ENCODE peak calls at places on chromosomes 1 and 21, in six cellular contexts. V, L, A, S, N and M are unnamed samples.

GRCh38 chr1:218939095-218939494 is 234.6 kb upstream of the LYPLAL1 start:
- DNase-seq in V (no peak), L (no peak), A (no peak), S (no peak), N (no peak), M (no peak)

GRCh38 chr1:228108055-228108690 is 926 bp downstream of the MRPL55 start:
- DNase-seq in V (no peak), L (no peak), A (no peak), S (no peak), N (no peak), M (no peak)

GRCh38 chr21:14686466-14687276 is 140.6 kb upstream of the SAMSN1 start:
- DNase-seq in V (no peak), L (no peak), A (no peak), S (no peak), N (no peak), M (peak)

GRCh38 chr1:172682812-172683211 is 23.9 kb downstream of the FASLG start:
- DNase-seq in V (no peak), L (no peak), A (no peak), S (no peak), N (no peak), M (no peak)

GRCh38 chr21:14987370-14988170 is 77.2 kb downstream of the NRIP1 start:
- DNase-seq in V (no peak), L (no peak), A (no peak), S (no peak), N (no peak), M (no peak)

GRCh38 chr1:242745079-242745478 is 220.6 kb upstream of the PLD5 start:
- DNase-seq in V (no peak), L (no peak), A (no peak), S (no peak), N (no peak), M (no peak)

GRCh38 chr21:36030581-36031189 is 29.6 kb downstream of the SETD4 start:
- DNase-seq in V (no peak), L (no peak), A (no peak), S (peak), N (no peak), M (no peak)

GRCh38 chr1:47351305-47351704 is 17.7 kb downstream of the CMPK1 start:
- DNase-seq in V (no peak), L (no peak), A (no peak), S (no peak), N (no peak), M (no peak)

GRCh38 chr1:240242601-240243144 is 151.0 kb downstream of the FMN2 start:
- DNase-seq in V (no peak), L (no peak), A (no peak), S (peak), N (no peak), M (no peak)

GRCh38 chr1:147804942-147805723 is 44.7 kb upstream of the GJA5 start:
- DNase-seq in V (no peak), L (no peak), A (no peak), S (no peak), N (no peak), M (no peak)

GRCh38 chr1:208535518-208535917 is 291.3 kb upstream of the PLXNA2 start:
- DNase-seq in V (no peak), L (no peak), A (no peak), S (no peak), N (no peak), M (no peak)

GRCh38 chr1:67831850-67832513 is 1.3 kb downstream of the GNG12 start:
- DNase-seq in V (peak), L (no peak), A (no peak), S (peak), N (peak), M (peak)

GRCh38 chr1:44318097-44319088 is 36.7 kb downstream of the ERI3 start:
- DNase-seq in V (no peak), L (peak), A (peak), S (peak), N (peak), M (peak)

GRCh38 chr1:84370831-84371394 is 27.4 kb upstream of the DNASE2B start:
- DNase-seq in V (no peak), L (no peak), A (no peak), S (peak), N (no peak), M (no peak)
- TF ChIP-seq CTCF in V (no peak), L (no peak), A (no peak), S (no peak), N (no peak), M (no peak)

GRCh38 chr1:153680120-153680403 is 1.6 kb downstream of the NPR1 start:
- DNase-seq in V (no peak), L (no peak), A (peak), S (no peak), N (no peak), M (no peak)

GRCh38 chr1:153678519-153679336 is at the start of gene NPR1:
- DNase-seq in V (no peak), L (peak), A (peak), S (peak), N (peak), M (peak)

GRCh38 chr1:153682730-153683129 is 4.2 kb downstream of the NPR1 start:
- DNase-seq in V (no peak), L (no peak), A (no peak), S (no peak), N (no peak), M (no peak)

GRCh38 chr1:153677718-153678518 is 570 bp upstream of the NPR1 start:
- DNase-seq in V (no peak), L (peak), A (peak), S (peak), N (peak), M (peak)

GRCh38 chr1:153679337-153680119 is 1.0 kb downstream of the NPR1 start:
- DNase-seq in V (no peak), L (peak), A (peak), S (no peak), N (peak), M (peak)
- TF ChIP-seq CTCF in V (no peak), L (peak), A (no peak), S (no peak), N (peak), M (no peak)

DNA sequence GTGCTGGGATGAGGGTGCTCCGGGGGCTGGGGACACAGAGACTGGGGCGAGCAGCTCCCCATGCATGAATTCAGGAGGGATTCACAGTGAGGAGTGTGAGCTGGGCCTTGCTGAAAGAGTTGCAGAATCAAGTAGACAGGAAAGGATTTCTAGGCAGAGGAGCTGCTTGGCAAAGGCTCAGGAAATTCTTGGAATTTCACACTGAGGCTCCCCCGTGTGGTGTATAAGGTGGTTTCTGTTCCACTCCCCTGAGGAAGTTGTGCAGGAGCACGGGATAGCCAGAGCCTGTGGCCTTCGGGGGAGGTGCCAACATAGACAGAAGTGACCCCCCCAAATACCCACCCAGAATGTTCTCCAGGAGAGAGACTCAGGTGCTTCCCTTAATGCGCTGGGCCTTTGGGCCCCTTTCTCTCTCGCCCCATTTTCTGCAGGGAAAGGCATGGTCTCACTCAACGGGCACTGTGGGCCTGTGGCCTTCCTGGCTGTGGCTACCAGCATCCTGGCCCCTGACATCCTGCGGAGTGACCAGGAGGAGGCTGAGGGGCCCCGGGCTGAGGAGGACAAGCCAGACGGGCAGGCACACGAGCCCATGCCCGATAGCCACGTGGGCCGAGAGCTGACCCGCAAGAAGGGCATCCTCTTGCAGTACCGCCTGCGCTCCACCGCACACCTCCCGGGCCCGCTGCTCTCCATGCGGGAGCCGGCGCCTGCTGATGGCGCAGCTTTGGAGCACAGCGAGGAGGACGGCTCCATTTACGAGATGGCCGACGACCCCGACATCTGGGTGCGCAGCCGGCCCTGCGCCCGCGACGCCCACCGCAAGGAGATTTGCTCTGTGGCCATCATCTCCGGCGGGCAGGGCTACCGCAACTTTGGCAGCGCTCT is 58.5 kb upstream of the ACTL8 start:
- DNase-seq in V (no peak), L (no peak), A (peak), S (peak), N (peak), M (no peak)
- TF ChIP-seq CTCF in V (no peak), L (no peak), A (no peak), S (peak), N (peak), M (no peak)

GRCh38 chr1:234604393-234604725 is 5.6 kb downstream of the IRF2BP2 start:
- DNase-seq in V (no peak), L (no peak), A (no peak), S (no peak), N (no peak), M (no peak)

GRCh38 chr1:234601217-234602017 is 8.6 kb downstream of the IRF2BP2 start:
- DNase-seq in V (no peak), L (no peak), A (no peak), S (peak), N (no peak), M (peak)

GRCh38 chr1:234600418-234601216 is 9.4 kb downstream of the IRF2BP2 start:
- DNase-seq in V (no peak), L (no peak), A (no peak), S (no peak), N (peak), M (peak)

GRCh38 chr1:234603221-234604204 is 6.5 kb downstream of the IRF2BP2 start:
- DNase-seq in V (no peak), L (no peak), A (no peak), S (no peak), N (no peak), M (no peak)

DNA sequence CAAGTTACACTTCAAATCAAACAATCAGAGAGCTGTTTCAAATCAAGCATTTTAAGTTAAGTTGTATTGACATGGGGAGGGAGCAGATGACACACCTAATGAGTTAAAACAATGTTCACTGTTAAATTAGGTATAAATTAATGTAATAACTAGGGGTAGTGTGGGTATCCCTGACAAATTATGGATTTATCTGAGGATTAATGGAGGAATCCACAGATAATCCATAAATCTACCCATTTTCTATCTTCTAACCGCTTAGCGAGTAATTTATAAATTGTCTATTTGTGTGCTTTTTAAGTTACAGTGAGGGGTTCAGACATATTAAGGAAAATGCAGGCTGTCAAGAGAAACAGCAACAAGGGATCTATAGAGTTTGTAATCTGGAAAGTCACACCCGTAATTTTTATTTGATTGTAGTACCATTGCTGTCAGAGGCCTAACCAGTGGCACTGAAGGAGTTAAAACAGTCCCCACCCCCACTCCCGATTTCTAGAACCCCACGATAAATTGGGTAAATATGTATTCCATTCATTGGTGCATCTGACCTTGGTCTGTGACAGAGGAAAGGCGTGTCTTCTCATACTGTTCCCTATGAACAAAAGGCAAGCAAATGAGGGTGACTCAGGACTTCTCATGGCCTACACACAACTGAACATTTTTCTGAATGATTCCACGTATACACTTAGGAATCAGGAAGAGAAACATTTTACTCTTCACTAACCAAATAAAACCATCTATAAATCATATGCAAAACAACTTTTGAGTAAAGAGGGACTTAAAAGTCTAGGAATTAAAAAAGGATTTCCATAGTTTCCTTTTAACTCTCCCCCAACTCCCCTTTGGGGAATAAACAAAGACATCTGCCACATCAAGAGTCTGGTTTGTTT is 7.4 kb downstream of the IRF2BP2 start:
- DNase-seq in V (no peak), L (peak), A (no peak), S (peak), N (no peak), M (peak)
- TF ChIP-seq CTCF in V (no peak), L (no peak), A (no peak), S (no peak), N (no peak), M (no peak)

DNA sequence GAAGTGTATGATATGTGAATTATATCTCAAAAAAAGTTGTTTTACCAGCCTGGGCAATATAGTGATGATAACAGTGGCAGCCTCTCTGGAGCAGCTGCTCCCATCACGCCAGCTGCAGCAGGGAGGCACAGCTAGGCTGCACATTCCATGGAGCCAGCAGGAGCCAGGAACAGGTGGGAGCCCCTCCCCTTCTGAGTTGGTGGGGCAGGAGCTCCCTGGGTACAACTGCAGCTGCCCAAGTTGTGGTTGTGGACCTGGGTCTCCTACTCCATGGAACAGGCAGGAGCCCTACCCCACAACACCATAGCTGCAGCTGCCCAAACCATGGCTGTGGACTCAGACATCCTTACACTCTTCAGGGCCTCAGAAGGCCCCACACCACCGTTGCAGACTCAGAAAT is 21.7 kb upstream of the FNBP1L start:
- DNase-seq in V (no peak), L (no peak), A (no peak), S (no peak), N (no peak), M (no peak)
- TF ChIP-seq CTCF in V (no peak), L (no peak), A (no peak), S (no peak), N (no peak), M (no peak)

DNA sequence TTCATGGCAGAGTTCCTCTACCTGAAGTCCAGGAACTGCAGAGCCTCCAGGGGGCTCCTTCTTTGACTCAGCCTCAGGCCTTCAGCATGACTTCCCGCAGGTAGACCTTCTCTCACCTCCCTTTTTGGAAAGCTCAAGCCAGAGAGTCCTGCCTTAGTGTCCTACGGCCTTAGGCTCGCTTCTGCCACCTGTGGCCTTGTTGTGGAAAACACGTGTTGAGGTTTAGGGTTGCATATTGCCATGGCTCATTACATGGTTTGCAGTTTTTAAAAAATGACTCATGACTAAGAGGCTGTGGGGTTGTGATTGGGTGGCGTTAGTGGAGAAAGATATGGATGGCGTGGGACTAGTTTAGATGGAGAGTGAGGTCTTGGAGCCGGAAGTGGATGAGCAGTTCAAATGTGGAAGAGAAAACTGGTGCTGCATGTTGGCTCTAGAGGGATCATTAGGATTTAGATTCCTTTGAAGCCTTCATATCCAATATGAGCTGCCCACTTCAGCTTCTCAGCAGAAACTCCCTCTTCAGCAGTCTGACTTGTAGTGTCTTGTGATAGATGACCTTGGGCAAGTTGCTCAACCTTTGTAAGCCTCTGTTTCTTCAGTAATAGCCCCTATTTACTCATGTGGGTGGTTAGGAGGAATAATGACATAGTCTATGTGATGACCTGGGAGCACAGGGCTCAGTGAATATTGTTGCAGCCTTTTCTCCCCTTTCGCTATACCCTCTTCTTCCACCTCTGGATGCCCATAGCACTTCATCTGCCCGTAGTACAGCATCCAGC is 6.5 kb upstream of the FGGY start:
- DNase-seq in V (no peak), L (no peak), A (peak), S (no peak), N (no peak), M (peak)
- TF ChIP-seq CTCF in V (no peak), L (no peak), A (no peak), S (peak), N (no peak), M (peak)

GRCh38 chr1:186282466-186282865 is 92.6 kb downstream of the TPR start:
- DNase-seq in V (no peak), L (no peak), A (no peak), S (no peak), N (no peak), M (no peak)

GRCh38 chr1:186286615-186287317 is 88.3 kb downstream of the TPR start:
- DNase-seq in V (no peak), L (no peak), A (no peak), S (peak), N (no peak), M (no peak)

DNA sequence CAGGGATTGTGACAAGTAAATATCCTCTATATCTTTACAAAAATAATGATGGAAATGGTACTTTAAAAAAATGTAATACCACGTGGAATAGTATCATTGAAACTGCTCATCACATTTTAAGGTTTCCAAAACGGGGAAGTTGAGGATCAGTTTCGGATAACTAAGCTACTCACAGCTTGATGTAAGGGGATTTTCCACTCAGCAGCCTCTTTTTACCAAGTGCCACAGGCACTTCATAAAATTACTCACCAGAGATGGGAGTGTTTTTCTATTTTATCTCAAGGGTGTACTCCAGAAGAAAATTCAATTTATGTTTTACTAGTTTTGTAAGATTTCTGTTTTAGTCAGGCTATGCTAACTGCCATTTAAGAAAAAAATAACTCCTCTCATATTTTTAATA is 91.7 kb downstream of the TPR start:
- DNase-seq in V (no peak), L (no peak), A (no peak), S (no peak), N (no peak), M (peak)
- TF ChIP-seq CTCF in V (no peak), L (no peak), A (no peak), S (no peak), N (no peak), M (no peak)

GRCh38 chr1:32405672-32406467 is 11.6 kb upstream of the BSDC1 start:
- DNase-seq in V (no peak), L (no peak), A (no peak), S (no peak), N (no peak), M (no peak)

GRCh38 chr1:32413507-32414185 is 19.4 kb upstream of the BSDC1 start:
- DNase-seq in V (no peak), L (no peak), A (peak), S (peak), N (no peak), M (peak)

GRCh38 chr1:32414186-32414886 is 20.1 kb upstream of the BSDC1 start:
- DNase-seq in V (no peak), L (no peak), A (no peak), S (no peak), N (no peak), M (no peak)

GRCh38 chr1:32406629-32407111 is 12.4 kb upstream of the BSDC1 start:
- DNase-seq in V (no peak), L (no peak), A (no peak), S (no peak), N (no peak), M (no peak)

DNA sequence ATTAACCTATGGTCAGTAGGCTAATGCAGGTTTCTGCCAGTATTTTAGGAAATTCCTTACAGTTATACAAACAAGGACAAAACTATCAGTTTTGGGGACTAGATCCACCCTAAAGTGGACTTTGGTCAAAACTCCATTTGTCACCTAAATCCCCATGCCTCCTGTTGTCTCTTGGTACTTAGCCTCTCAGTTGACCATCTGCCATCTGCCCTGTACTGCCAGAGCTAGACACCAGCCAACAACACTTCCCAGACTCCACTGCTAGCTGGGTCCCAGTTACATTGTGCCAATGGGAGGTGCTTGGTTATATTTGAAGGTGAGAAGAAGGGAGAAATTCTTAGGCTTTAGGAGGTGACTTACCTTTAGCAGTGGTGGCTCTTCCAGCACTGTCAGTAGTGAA is 17.0 kb upstream of the BSDC1 start:
- DNase-seq in V (no peak), L (no peak), A (no peak), S (no peak), N (no peak), M (no peak)
- TF ChIP-seq CTCF in V (no peak), L (no peak), A (no peak), S (no peak), N (no peak), M (no peak)